ENCODE peak calls at places on chromosomes 13 and 19, in four cellular contexts. E, A, R and V are unnamed samples. For H3K4me1, the result is how much of the 10 kb centered on the place peaks cover.

GRCh38 chr13:39688278-39688677 is 32.8 kb downstream of the COG6 start:
- DNase-seq in A (no peak), E (no peak), R (no peak), V (no peak)

GRCh38 chr19:6802336-6803035 is 30.0 kb downstream of the VAV1 start:
- DNase-seq in E (peak), R (peak), A (peak), V (no peak)

GRCh38 chr13:100459747-100460146 is 128.8 kb downstream of the GGACT start:
- DNase-seq in E (no peak), A (no peak), R (no peak), V (no peak)

GRCh38 chr19:53772943-53773342 is 51.2 kb downstream of the NLRP12 start:
- DNase-seq in R (no peak), E (peak), A (peak), V (no peak)

GRCh38 chr13:60229708-60230272 is 66.1 kb upstream of the DIAPH3 start:
- DNase-seq in E (no peak), R (no peak), A (no peak), V (no peak)

GRCh38 chr13:93144031-93144430 is 82.6 kb upstream of the GPC6 start:
- DNase-seq in A (no peak), E (no peak), R (no peak), V (no peak)

GRCh38 chr13:113216165-113217056 is 7.0 kb downstream of the CUL4A start:
- DNase-seq in R (no peak), E (peak), A (peak), V (no peak)

GRCh38 chr13:38898481-38898880 is 92.2 kb downstream of the STOML3 start:
- DNase-seq in E (no peak), A (no peak), R (no peak), V (no peak)

DNA sequence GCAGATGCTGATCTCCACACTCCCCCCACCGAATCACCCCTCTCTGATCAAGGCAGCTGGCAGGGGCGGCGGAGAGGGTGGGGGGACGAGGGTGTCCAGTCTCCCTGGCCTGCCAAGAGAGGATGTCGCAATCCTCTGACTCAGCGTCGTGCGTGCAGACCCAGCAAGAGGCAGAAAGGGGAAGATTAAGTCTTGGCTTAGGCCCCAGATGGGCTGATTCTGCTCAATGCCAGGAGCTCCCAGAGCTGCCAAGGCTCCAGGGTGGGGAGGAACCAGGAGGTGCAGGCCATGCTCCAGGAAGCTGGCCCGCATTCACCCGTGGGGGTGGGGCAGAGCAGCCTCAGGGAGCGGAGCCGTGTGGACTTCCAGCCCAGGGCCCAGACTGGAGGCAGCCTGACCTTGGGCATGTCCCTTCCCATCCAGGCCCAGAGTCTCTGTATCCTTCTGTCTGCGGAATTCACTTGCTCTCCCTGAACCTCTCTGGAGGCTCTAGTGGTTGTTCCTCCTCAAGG is 6.6 kb upstream of the BCL3 start:
- DNase-seq in A (peak), E (peak), R (peak), V (peak)
- TF ChIP-seq POLR2AphosphoS5 in A (peak), E (peak), R (peak), V (peak)

DNA sequence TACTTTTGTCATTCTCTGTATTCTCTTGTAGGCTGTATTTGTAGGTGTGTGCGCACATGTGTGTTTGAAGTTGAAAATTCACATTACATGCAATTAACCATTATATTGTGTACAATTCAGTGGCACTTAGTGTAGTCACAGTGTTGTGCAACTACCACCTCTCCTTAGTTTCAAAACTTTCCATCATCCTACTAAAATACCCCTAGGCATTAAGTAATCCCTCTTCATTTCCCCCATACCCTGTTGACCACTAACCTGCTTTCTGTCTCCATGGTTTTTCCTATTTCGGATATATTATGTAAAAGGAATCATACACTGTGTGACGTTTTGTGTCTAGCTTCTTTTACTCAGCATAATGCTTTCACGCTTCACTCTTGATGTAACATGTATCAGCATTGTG is 16.1 kb downstream of the LSM14A start:
- DNase-seq in R (no peak), A (no peak), E (no peak), V (no peak)
- H3K4me1 ChIP-seq in R (half or more), A (under half), E (half or more), V (half or more)

GRCh38 chr19:23273594-23274412 is 23.6 kb upstream of the ZNF724 start:
- DNase-seq in A (peak), E (peak), R (peak), V (peak)
- TF ChIP-seq POLR2AphosphoS5 in A (peak), E (peak), R (peak), V (peak)

GRCh38 chr19:38250821-38251563 is 5.2 kb downstream of the PPP1R14A start:
- DNase-seq in R (peak), E (peak), A (peak), V (no peak)
- H3K4me1 ChIP-seq in R (half or more), E (under half), A (under half), V (under half)

GRCh38 chr13:44218501-44219240 is 155.0 kb upstream of the SERP2 start:
- DNase-seq in R (peak), E (peak), A (peak), V (peak)
- TF ChIP-seq POLR2AphosphoS5 in R (peak), E (peak), A (no peak), V (no peak)

GRCh38 chr13:32038353-32038752 is 6.8 kb downstream of the FRY start:
- DNase-seq in E (no peak), A (no peak), R (no peak), V (no peak)
- H3K4me1 ChIP-seq in E (under half), A (under half), R (half or more), V (under half)

DNA sequence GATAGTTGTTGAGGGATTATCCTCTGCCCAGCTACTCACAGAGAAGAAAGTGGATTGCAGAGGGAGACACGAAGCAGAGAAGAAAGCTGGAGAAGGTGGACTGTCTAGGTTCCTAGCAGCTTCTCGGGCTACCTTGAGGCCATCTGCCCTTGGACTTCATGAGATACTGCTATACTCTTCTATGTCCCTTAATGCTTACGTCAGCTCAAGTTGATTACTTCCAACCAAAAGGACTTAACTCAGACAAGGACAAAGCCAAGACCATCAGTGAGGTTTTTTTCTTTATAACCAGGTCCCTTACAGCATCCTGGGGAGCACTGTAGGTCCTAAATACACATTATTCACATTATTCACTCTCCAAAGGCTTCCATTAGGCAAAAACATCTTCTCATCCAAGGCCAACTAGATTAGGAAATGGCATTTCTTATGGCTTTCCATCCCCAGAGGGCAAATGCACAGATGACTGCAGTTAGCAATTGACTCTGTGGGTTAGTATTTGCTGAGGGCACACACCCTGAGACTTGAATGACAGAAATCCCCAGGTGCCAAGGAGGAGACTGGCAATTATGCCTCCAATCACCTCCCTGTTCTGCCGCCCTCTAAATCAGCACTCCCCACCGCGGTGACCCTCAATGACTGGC is 4.1 kb upstream of the UBE2L5 start:
- DNase-seq in E (no peak), A (no peak), R (no peak), V (no peak)
- TF ChIP-seq POLR2AphosphoS5 in E (no peak), A (no peak), R (no peak), V (no peak)

GRCh38 chr13:40968416-40969000 is 50.6 kb downstream of the ELF1 start:
- DNase-seq in A (no peak), E (no peak), R (no peak), V (no peak)

GRCh38 chr13:40971321-40971720 is 47.8 kb downstream of the ELF1 start:
- DNase-seq in E (no peak), A (no peak), R (no peak), V (no peak)

GRCh38 chr13:40970803-40971202 is 48.3 kb downstream of the ELF1 start:
- DNase-seq in R (no peak), E (no peak), A (no peak), V (no peak)

GRCh38 chr13:40966298-40966697 is 52.8 kb downstream of the ELF1 start:
- DNase-seq in E (no peak), R (no peak), A (no peak), V (no peak)

GRCh38 chr13:40969169-40969901 is 49.8 kb downstream of the ELF1 start:
- DNase-seq in A (no peak), E (no peak), R (no peak), V (no peak)
- H3K4me1 ChIP-seq in A (half or more), E (half or more), R (half or more), V (half or more)

DNA sequence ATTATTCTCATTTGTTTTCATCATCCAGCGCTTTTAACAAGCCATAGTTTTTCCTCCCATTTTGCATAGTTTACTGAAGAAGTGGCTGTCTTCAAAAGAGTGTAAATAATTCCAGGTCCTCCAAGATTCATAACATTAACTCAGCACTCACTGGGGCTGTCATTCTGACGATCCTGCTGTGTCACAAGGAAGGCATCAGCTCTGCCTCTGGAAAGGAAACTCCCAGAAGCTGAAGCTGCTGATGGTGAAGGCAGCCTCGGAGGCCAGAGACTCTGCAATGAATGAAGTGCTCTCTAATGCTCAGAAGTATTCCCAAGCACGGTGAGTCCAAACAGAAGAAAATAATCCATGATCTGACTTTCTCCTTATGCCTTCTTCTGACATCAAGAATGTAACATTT is 60.0 kb downstream of the FLT1 start:
- DNase-seq in E (no peak), R (no peak), A (no peak), V (no peak)
- TF ChIP-seq POLR2AphosphoS5 in E (no peak), R (no peak), A (no peak), V (no peak)

DNA sequence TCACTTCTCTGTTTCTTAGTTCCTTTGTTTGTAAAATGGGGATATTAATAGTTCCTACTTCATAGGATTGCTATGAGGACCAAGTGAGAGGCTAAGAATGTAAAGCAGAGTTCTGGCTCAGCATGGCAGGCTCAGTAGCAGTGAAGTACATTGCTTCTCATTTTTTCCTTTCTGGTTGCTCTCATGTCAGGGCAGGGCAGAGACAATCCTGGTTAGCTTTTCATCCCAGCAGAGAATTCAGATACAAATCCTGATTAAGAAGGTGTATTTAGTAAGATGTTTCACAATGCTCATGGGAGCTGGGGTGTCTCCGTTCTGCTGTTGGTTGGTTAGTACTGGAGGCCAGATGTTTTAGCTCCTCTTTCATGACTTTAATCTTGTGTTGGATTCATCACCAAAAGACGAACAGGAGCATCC is 42.9 kb downstream of the WASF3 start:
- DNase-seq in E (no peak), R (peak), A (no peak), V (no peak)
- H3K4me1 ChIP-seq in E (under half), R (under half), A (under half), V (under half)